ENCODE peak calls at places on chromosomes 6 and 20, in six cellular contexts. V is HT1080; G is NCI-H1105 treated with DMSO at 0.1 percent for 48 hours; Q is esophagus squamous epithelium; L is CD8-positive, alpha-beta T cell; C is fibroblast of the conjunctiva. O is an unnamed sample.

GRCh38 chr20:16747291-16747811 is 807 bp upstream of the OTOR start:
- DNase-seq in V (no peak), G (no peak), Q (no peak), L (no peak), C (no peak), O (no peak)

GRCh38 chr20:22773326-22773725 is 189.0 kb upstream of the FOXA2 start:
- DNase-seq in V (no peak), G (no peak), Q (no peak), L (no peak), C (no peak), O (no peak)

GRCh38 chr6:141996823-141997222 is 135.9 kb upstream of the GJE1 start:
- DNase-seq in V (no peak), G (no peak), Q (no peak), L (no peak), C (no peak), O (no peak)

GRCh38 chr6:100322886-100323285 is 141.8 kb downstream of the SIM1 start:
- DNase-seq in V (no peak), G (peak), Q (no peak), L (no peak), C (no peak), O (no peak)

GRCh38 chr20:38892091-38892981 is 33.9 kb upstream of the FAM83D start:
- DNase-seq in V (no peak), G (no peak), Q (no peak), L (no peak), C (no peak), O (no peak)

GRCh38 chr6:150894935-150895686 is 29.6 kb downstream of the MTHFD1L start:
- DNase-seq in V (no peak), G (peak), Q (no peak), L (no peak), C (peak), O (no peak)

GRCh38 chr6:134853111-134854055 is 96.5 kb downstream of the ALDH8A1 start:
- DNase-seq in V (peak), G (no peak), Q (no peak), L (no peak), C (no peak), O (no peak)

GRCh38 chr20:59320850-59321631 is 20.6 kb downstream of the EDN3 start:
- DNase-seq in V (no peak), G (no peak), Q (no peak), L (no peak), C (no peak), O (no peak)

GRCh38 chr20:36183155-36183944 is 28.8 kb downstream of the EPB41L1 start:
- DNase-seq in V (no peak), G (no peak), Q (no peak), L (no peak), C (no peak), O (no peak)

GRCh38 chr20:51404297-51405060 is 138.0 kb downstream of the NFATC2 start:
- DNase-seq in V (peak), G (no peak), Q (peak), L (peak), C (no peak), O (no peak)

GRCh38 chr20:50435397-50436051 is 74.7 kb upstream of the PTPN1 start:
- DNase-seq in V (no peak), G (no peak), Q (no peak), L (no peak), C (no peak), O (no peak)

GRCh38 chr6:56540232-56540631 is 102.5 kb downstream of the DST start:
- DNase-seq in V (no peak), G (no peak), Q (no peak), L (no peak), C (no peak), O (no peak)

GRCh38 chr6:88238065-88238464 is 71.9 kb upstream of the CNR1 start:
- DNase-seq in V (peak), G (no peak), Q (no peak), L (no peak), C (no peak), O (no peak)

GRCh38 chr6:79894939-79895338 is 52.4 kb downstream of the ELOVL4 start:
- DNase-seq in V (no peak), G (peak), Q (no peak), L (no peak), C (peak), O (no peak)

GRCh38 chr6:142943746-142944125 is 1.2 kb downstream of the HIVEP2 start:
- DNase-seq in V (peak), G (no peak), Q (no peak), L (peak), C (no peak), O (no peak)